ENCODE peak calls at places on chromosomes 1 and 21, in four cellular contexts. Z is SK-MEL-5; W is stimulated activated CD4-positive, alpha-beta T cell treated with anti-CD3 and anti-CD28 coated beads, Interleukin-12 subunit alpha, Interleukin-12 subunit beta, amount 100 ng/mL, for 48 hours; S is fibroblast of the conjunctiva. A is an unnamed sample.
A peak's percentile ranks its signal among the peaks of the same experiment; 100 is the strongest.

GRCh38 chr1:9413877-9414213 is 121.2 kb downstream of the SPSB1 start:
- DNase-seq in S (no peak), Z (no peak), W (no peak), A (no peak)

GRCh38 chr1:175725684-175726083 is 17.7 kb downstream of the TNR start:
- DNase-seq in Z (peak; percentile 20), W (peak; percentile 12), S (no peak), A (peak; percentile 47)

GRCh38 chr1:45510972-45511527 is 10.6 kb downstream of the PRDX1 start:
- DNase-seq in S (no peak), W (no peak), Z (peak; percentile 82), A (no peak)

GRCh38 chr1:32073387-32074229 is 869 bp downstream of the TMEM39B start:
- DNase-seq in S (no peak), W (no peak), Z (no peak), A (no peak)

GRCh38 chr1:85495556-85495955 is 30.6 kb upstream of the DDAH1 start:
- DNase-seq in S (no peak), W (no peak), Z (no peak), A (no peak)

GRCh38 chr1:117562581-117563491 is 43.0 kb upstream of the TENT5C start:
- DNase-seq in W (no peak), S (no peak), Z (no peak), A (peak; percentile 20)

GRCh38 chr1:248850536-248851251 is 8.2 kb downstream of the ZNF692 start:
- DNase-seq in Z (no peak), W (no peak), S (no peak), A (no peak)

GRCh38 chr1:162690672-162691434 is 58.6 kb downstream of the DDR2 start:
- DNase-seq in W (no peak), Z (peak; percentile 85), S (peak; percentile 80), A (peak; percentile 1)

GRCh38 chr1:36715797-36716196 is 233.1 kb upstream of the CSF3R start:
- DNase-seq in S (no peak), W (no peak), Z (no peak), A (no peak)

GRCh38 chr1:9201421-9202239 is 32.9 kb upstream of the H6PD start:
- DNase-seq in Z (no peak), W (no peak), S (no peak), A (no peak)

GRCh38 chr1:88079036-88079435 is 605.0 kb upstream of the PKN2 start:
- DNase-seq in S (no peak), W (no peak), Z (peak; percentile 29), A (no peak)

GRCh38 chr1:226952121-226952441 is 12.0 kb downstream of the COQ8A start:
- DNase-seq in W (no peak), S (no peak), Z (no peak), A (no peak)

GRCh38 chr21:44817506-44817880 is 369 bp downstream of the SUMO3 start:
- DNase-seq in S (peak; percentile 84), W (peak; percentile 87), Z (peak; percentile 63), A (peak; percentile 80)

GRCh38 chr1:228842094-228842775 is 107.0 kb downstream of the RHOU start:
- DNase-seq in Z (peak; percentile 83), S (peak; percentile 41), W (no peak), A (no peak)

GRCh38 chr1:112558634-112559033 is 49.9 kb downstream of the WNT2B start:
- DNase-seq in W (no peak), S (no peak), Z (no peak), A (no peak)

GRCh38 chr1:9881838-9882249 is 28.2 kb downstream of the CTNNBIP1 start:
- DNase-seq in W (no peak), Z (peak; percentile 20), S (no peak), A (no peak)

GRCh38 chr21:15826147-15826780 is 96.5 kb downstream of the USP25 start:
- DNase-seq in W (no peak), S (peak; percentile 37), Z (peak; percentile 67), A (peak; percentile 43)

GRCh38 chr1:186819140-186819539 is 9.6 kb upstream of the PLA2G4A start:
- DNase-seq in S (no peak), Z (no peak), W (no peak), A (no peak)

GRCh38 chr1:109740615-109741373 is at the start of gene GSTM3:
- DNase-seq in W (no peak), S (no peak), Z (no peak), A (no peak)

GRCh38 chr21:41851090-41851790 is 27.9 kb downstream of the PRDM15 start:
- DNase-seq in Z (no peak), S (no peak), W (no peak), A (no peak)

GRCh38 chr1:181623850-181624249 is 140.5 kb downstream of the CACNA1E start:
- DNase-seq in Z (no peak), W (no peak), S (no peak), A (no peak)

GRCh38 chr21:36163780-36164426 is 7.3 kb downstream of the DOP1B start:
- DNase-seq in Z (no peak), W (no peak), S (no peak), A (peak; percentile 79)

GRCh38 chr1:96525657-96526613 is 195.6 kb upstream of the PTBP2 start:
- DNase-seq in S (no peak), Z (no peak), W (no peak), A (no peak)

GRCh38 chr1:177368255-177368654 is 197.5 kb downstream of the BRINP2 start:
- DNase-seq in S (no peak), Z (no peak), W (no peak), A (no peak)

GRCh38 chr21:37297364-37297763 is 30.2 kb upstream of the VPS26C start:
- DNase-seq in Z (no peak), S (no peak), W (no peak), A (no peak)

GRCh38 chr1:220370041-220370700 is 97.9 kb upstream of the RAB3GAP2 start:
- DNase-seq in Z (peak; percentile 43), W (no peak), S (peak; percentile 91), A (no peak)

GRCh38 chr21:38660333-38661295 is 145.1 kb upstream of the ETS2 start:
- DNase-seq in W (no peak), S (no peak), Z (no peak), A (peak; percentile 42)

GRCh38 chr1:112776688-112777087 is 61.6 kb upstream of the PPM1J start:
- DNase-seq in Z (no peak), W (no peak), S (no peak), A (no peak)

GRCh38 chr1:224217655-224218615 is 34.9 kb downstream of the DEGS1 start:
- DNase-seq in S (no peak), W (no peak), Z (no peak), A (peak; percentile 65)

GRCh38 chr21:16059981-16060380 is 330.2 kb downstream of the USP25 start:
- DNase-seq in W (no peak), S (no peak), Z (no peak), A (no peak)

GRCh38 chr1:99681583-99681982 is 35.7 kb downstream of the PALMD start:
- DNase-seq in W (no peak), Z (peak; percentile 65), S (no peak), A (no peak)

GRCh38 chr1:178057863-178058576 is 35.9 kb upstream of the RASAL2 start:
- DNase-seq in S (peak; percentile 54), W (no peak), Z (peak; percentile 67), A (peak; percentile 25)

GRCh38 chr21:26224351-26224750 is 53.8 kb upstream of the APP start:
- DNase-seq in S (no peak), Z (no peak), W (no peak), A (no peak)

GRCh38 chr1:199089393-199090122 is 450.7 kb downstream of the PTPRC start:
- DNase-seq in W (peak; percentile 24), S (no peak), Z (no peak), A (peak; percentile 70)

GRCh38 chr1:153001382-153001781 is at the start of gene SPRR3:
- DNase-seq in S (no peak), Z (no peak), W (no peak), A (no peak)